ENCODE peak calls at places on chromosomes 2 and 18, in nine cellular contexts. U, Y, H, B, D, N, K, G and W are unnamed samples.

GRCh38 chr2:240704651-240705050 is 13.0 kb downstream of the AQP12A start:
- DNase-seq in U (no peak), Y (peak), H (no peak), B (peak), D (no peak), N (no peak), K (no peak), G (no peak), W (no peak)

GRCh38 chr2:131034122-131035051 is 58.9 kb downstream of the FAM168B start:
- DNase-seq in U (no peak), Y (no peak), H (no peak), B (no peak), D (no peak), N (no peak), K (peak), G (peak), W (no peak)

GRCh38 chr2:167581961-167582574 is 665.3 kb downstream of the STK39 start:
- DNase-seq in U (peak), Y (no peak), H (no peak), B (no peak), D (no peak), N (no peak), K (no peak), G (peak), W (no peak)

GRCh38 chr2:219679571-219679970 is 52.1 kb downstream of the SLC4A3 start:
- DNase-seq in U (no peak), Y (no peak), H (no peak), B (no peak), D (no peak), N (no peak), K (no peak), G (no peak), W (no peak)

GRCh38 chr2:216339456-216340279 is 32.6 kb downstream of the MARCHF4 start:
- DNase-seq in U (peak), Y (no peak), H (no peak), B (no peak), D (no peak), N (no peak), K (peak), G (no peak), W (no peak)

GRCh38 chr2:127545796-127546195 is 10.3 kb downstream of the MYO7B start:
- DNase-seq in U (no peak), Y (no peak), H (no peak), B (no peak), D (no peak), N (no peak), K (no peak), G (no peak), W (no peak)

GRCh38 chr2:29841386-29842004 is 79.9 kb downstream of the ALK start:
- DNase-seq in U (peak), Y (no peak), H (peak), B (peak), D (peak), N (no peak), K (peak), G (peak), W (peak)

GRCh38 chr18:24831871-24832665 is 371.6 kb downstream of the HRH4 start:
- DNase-seq in U (peak), Y (no peak), H (no peak), B (no peak), D (no peak), N (no peak), K (no peak), G (no peak), W (no peak)

GRCh38 chr2:58376592-58376991 is 135.5 kb upstream of the FANCL start:
- DNase-seq in U (no peak), Y (no peak), H (no peak), B (no peak), D (peak), N (no peak), K (no peak), G (peak), W (no peak)

GRCh38 chr18:39721712-39722111 is 2156.1 kb upstream of the CELF4 start:
- DNase-seq in U (no peak), Y (no peak), H (no peak), B (no peak), D (no peak), N (no peak), K (no peak), G (no peak), W (no peak)

GRCh38 chr18:49685231-49685942 is 123.5 kb downstream of the LIPG start:
- DNase-seq in U (no peak), Y (no peak), H (no peak), B (no peak), D (no peak), N (no peak), K (no peak), G (peak), W (no peak)

GRCh38 chr2:149409506-149409905 is 79.1 kb downstream of the LYPD6 start:
- DNase-seq in U (no peak), Y (no peak), H (no peak), B (no peak), D (no peak), N (no peak), K (no peak), G (no peak), W (no peak)

GRCh38 chr2:135256531-135257258 is 204.6 kb downstream of the RAB3GAP1 start:
- DNase-seq in U (no peak), Y (no peak), H (no peak), B (no peak), D (no peak), N (no peak), K (no peak), G (peak), W (no peak)

GRCh38 chr2:25620711-25621110 is 52.7 kb downstream of the DTNB start:
- DNase-seq in U (no peak), Y (no peak), H (no peak), B (no peak), D (no peak), N (no peak), K (no peak), G (no peak), W (no peak)

GRCh38 chr2:137775529-137775928 is 188.7 kb upstream of the HNMT start:
- DNase-seq in U (no peak), Y (no peak), H (no peak), B (no peak), D (no peak), N (no peak), K (no peak), G (no peak), W (no peak)